ENCODE peak calls at places on chromosomes 16 and 17, in seven cellular contexts. V, L, Y, Z, T, H and R are unnamed samples.

GRCh38 chr17:55304171-55304859 is 39.6 kb downstream of the HLF start:
- DNase-seq in V (no peak), L (no peak), Y (no peak), Z (no peak), T (no peak), H (no peak), R (no peak)

GRCh38 chr16:75311383-75311938 is 60.0 kb upstream of the BCAR1 start:
- DNase-seq in V (no peak), L (no peak), Y (peak; percentile 36), Z (no peak), T (no peak), H (no peak), R (no peak)

GRCh38 chr16:5412721-5413120 is 315.1 kb upstream of the EEF2KMT start:
- DNase-seq in V (no peak), L (no peak), Y (no peak), Z (no peak), T (no peak), H (peak; percentile 61), R (peak; percentile 37)

GRCh38 chr17:57862410-57862989 is 12.7 kb upstream of the MRPS23 start:
- DNase-seq in V (no peak), L (no peak), Y (no peak), Z (no peak), T (no peak), H (no peak), R (no peak)

GRCh38 chr16:31086629-31086906 is 2.2 kb downstream of the PRSS53 start:
- DNase-seq in V (no peak), L (no peak), Y (no peak), Z (no peak), T (no peak), H (no peak), R (no peak)

GRCh38 chr17:75637143-75637538 is 3.9 kb downstream of the SMIM5 start:
- DNase-seq in V (no peak), L (no peak), Y (no peak), Z (no peak), T (no peak), H (no peak), R (no peak)

GRCh38 chr17:66281671-66282369 is 20.6 kb upstream of the PRKCA start:
- DNase-seq in V (no peak), L (no peak), Y (no peak), Z (no peak), T (no peak), H (no peak), R (no peak)

GRCh38 chr17:20922128-20922670 is 120.6 kb downstream of the USP22 start:
- DNase-seq in V (no peak), L (no peak), Y (peak; percentile 52), Z (no peak), T (no peak), H (no peak), R (no peak)

GRCh38 chr16:65745-66144 is 6.7 kb downstream of the RHBDF1 start:
- DNase-seq in V (peak; percentile 21), L (peak; percentile 79), Y (peak; percentile 59), Z (peak; percentile 85), T (no peak), H (peak; percentile 92), R (peak; percentile 88)

GRCh38 chr17:48483471-48484131 is 47.2 kb downstream of the HOXB1 start:
- DNase-seq in V (peak; percentile 95), L (no peak), Y (peak; percentile 100), Z (no peak), T (peak; percentile 99), H (no peak), R (no peak)

DNA sequence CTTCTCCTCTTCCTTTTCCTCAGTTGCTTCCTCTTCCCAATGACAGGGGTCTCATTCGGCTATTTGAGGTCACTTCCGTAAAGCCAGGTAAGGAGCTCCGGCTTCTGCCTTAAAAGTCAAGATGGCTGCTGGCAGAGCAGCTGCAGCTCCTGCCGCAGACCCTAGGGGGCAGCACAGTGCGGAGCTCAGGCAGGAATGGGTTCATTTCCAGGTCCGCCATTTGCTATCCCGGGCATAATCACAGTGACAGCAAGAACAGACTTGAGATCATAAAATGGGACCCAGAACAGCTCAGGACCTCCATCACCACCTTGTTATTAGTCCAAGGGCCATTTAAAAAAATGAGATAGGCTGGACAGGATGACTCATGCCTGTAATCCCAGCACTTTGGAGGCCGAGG is 199.5 kb downstream of the ZNF18 start:
- DNase-seq in V (no peak), L (no peak), Y (no peak), Z (no peak), T (no peak), H (peak; percentile 13), R (no peak)
- TF ChIP-seq CTCF in V (peak; percentile 74), L (no peak), Y (no peak), Z (no peak), T (no peak), H (no peak), R (no peak)

GRCh38 chr16:76459111-76459510 is 181.9 kb downstream of the CNTNAP4 start:
- DNase-seq in V (no peak), L (no peak), Y (no peak), Z (no peak), T (no peak), H (no peak), R (no peak)

GRCh38 chr16:76464973-76465620 is 187.9 kb downstream of the CNTNAP4 start:
- DNase-seq in V (no peak), L (no peak), Y (no peak), Z (no peak), T (no peak), H (no peak), R (no peak)

GRCh38 chr16:76456016-76456415 is 178.8 kb downstream of the CNTNAP4 start:
- DNase-seq in V (no peak), L (no peak), Y (no peak), Z (no peak), T (no peak), H (no peak), R (no peak)

DNA sequence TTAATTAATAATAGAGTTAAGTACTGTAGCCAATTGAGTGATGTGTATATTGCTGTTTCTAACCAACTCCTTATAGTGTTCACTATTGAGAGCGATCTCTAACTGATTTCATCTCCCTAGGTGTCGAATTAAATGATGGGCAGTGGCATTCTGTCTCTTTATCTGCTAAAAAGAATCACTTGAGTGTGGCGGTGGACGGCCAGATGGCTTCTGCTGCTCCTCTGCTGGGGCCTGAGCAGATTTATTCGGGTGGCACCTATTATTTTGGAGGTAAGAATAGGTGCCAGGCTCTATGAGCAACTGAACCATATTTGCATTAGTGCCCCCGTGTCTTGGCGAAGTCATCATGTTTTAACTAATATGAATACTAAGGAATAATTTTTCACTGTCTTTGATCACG is 184.6 kb downstream of the CNTNAP4 start:
- DNase-seq in V (no peak), L (no peak), Y (no peak), Z (no peak), T (no peak), H (no peak), R (no peak)
- TF ChIP-seq CTCF in V (no peak), L (no peak), Y (no peak), Z (no peak), T (no peak), H (no peak), R (no peak)

DNA sequence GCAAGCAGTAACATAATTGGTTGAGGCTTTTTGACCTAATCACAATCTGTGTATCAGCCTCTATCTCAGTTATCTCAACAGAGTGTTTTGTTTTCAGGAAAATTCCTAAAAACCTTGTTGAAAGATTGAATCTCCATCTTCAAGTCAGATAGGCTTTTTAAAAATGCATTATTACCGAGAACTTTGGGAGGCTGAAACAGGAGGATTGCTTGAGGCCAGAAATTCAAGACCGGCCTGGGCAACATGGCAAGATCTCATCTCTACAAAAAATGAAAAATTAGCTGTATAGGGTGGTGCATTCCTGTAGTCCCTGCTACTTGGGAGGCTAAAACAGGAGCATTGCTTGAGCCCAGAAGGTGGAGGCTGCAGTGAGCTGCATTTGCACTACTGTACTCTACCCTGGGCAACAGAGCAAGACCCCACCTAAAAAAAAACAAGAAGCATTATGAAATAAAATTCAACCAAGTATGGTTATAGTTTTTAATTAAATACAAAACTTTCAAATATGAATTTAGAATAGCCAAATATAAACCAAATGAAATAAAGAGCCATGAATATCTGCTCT is 68.4 kb downstream of the VMP1 start:
- DNase-seq in V (no peak), L (no peak), Y (no peak), Z (no peak), T (no peak), H (no peak), R (no peak)
- TF ChIP-seq CTCF in V (no peak), L (no peak), Y (no peak), Z (no peak), T (no peak), H (no peak), R (no peak)

GRCh38 chr17:52759864-52760263 is 601.4 kb upstream of the CA10 start:
- DNase-seq in V (no peak), L (no peak), Y (no peak), Z (no peak), T (no peak), H (no peak), R (no peak)

GRCh38 chr17:52758481-52758880 is 600.0 kb upstream of the CA10 start:
- DNase-seq in V (no peak), L (no peak), Y (no peak), Z (no peak), T (no peak), H (no peak), R (no peak)

GRCh38 chr17:52756739-52757138 is 598.2 kb upstream of the CA10 start:
- DNase-seq in V (no peak), L (no peak), Y (no peak), Z (no peak), T (no peak), H (no peak), R (no peak)

GRCh38 chr17:52751051-52751450 is 592.5 kb upstream of the CA10 start:
- DNase-seq in V (no peak), L (no peak), Y (no peak), Z (no peak), T (no peak), H (no peak), R (no peak)

DNA sequence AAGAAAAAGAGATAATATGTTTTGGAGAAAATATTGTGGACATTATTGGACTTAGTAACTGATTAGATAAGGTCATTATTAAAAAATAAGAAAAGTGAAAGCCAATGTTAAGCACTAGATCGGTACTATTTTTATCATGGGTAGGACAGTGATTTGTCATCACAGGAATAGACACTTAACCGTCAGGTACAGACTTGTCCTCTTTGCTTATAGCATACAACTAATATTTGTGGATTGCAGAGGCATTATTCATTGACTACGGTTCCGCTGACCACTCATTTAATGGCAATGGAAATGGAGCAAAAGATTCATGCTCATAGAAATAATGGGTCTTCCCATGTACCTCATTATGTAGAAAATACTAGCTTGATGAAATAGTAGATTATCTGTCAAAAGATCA is 596.3 kb upstream of the CA10 start:
- DNase-seq in V (no peak), L (no peak), Y (no peak), Z (no peak), T (no peak), H (no peak), R (no peak)
- TF ChIP-seq CTCF in V (no peak), L (no peak), Y (no peak), Z (no peak), T (no peak), H (no peak), R (no peak)

DNA sequence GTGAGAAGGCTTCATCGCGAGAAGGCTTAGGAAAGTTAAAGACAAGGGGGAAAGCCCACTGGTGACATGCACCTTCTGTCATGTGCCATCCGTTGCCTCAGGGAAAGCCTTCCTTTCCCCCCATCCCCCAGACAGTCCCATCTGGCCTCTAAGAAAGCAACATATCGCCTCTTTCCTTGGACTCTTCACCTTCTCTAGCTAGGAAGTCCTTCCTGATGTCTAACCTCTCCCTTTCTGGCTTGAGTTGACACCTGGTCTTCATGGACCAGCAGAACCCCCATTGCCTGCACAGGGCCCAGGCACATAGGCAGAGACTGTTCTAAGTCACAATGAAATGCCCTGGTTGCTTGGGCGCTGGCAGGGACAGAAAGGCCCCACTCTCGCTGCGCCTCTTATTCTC is 2.2 kb downstream of the FOXN1 start:
- DNase-seq in V (no peak), L (no peak), Y (no peak), Z (no peak), T (no peak), H (no peak), R (no peak)
- TF ChIP-seq CTCF in V (no peak), L (no peak), Y (no peak), Z (no peak), T (no peak), H (no peak), R (no peak)